ENCODE peak calls at places on chromosomes 12 and 14, in nine cellular contexts. V is CD8-positive, alpha-beta T cell; K is IMR-90; Z is cardiac fibroblast; U is epithelial cell of proximal tubule; P is lung; R is foreskin fibroblast; G is fibroblast of mammary gland; M is hepatocyte. S is an unnamed sample.

GRCh38 chr14:73295198-73295796 is 58.0 kb downstream of the PAPLN start:
- DNase-seq in V (no peak), K (peak; percentile 31), Z (peak; percentile 62), U (no peak), P (no peak), R (peak; percentile 12), G (peak; percentile 53), M (peak; percentile 65), S (peak; percentile 59)

GRCh38 chr12:94731733-94732360 is 81.5 kb upstream of the TMCC3 start:
- DNase-seq in V (no peak), K (no peak), Z (no peak), U (no peak), P (no peak), R (no peak), G (no peak), M (no peak), S (no peak)

GRCh38 chr12:22202847-22203246 is 131.7 kb downstream of the ST8SIA1 start:
- DNase-seq in V (no peak), K (no peak), Z (no peak), U (no peak), P (no peak), R (no peak), G (no peak), M (no peak), S (no peak)

GRCh38 chr14:29717906-29718305 is 209.7 kb downstream of the PRKD1 start:
- DNase-seq in V (no peak), K (peak; percentile 25), Z (no peak), U (no peak), P (no peak), R (peak; percentile 27), G (peak; percentile 32), M (no peak), S (no peak)

GRCh38 chr14:91350813-91351507 is 66.7 kb downstream of the CCDC88C start:
- DNase-seq in V (peak; percentile 65), K (no peak), Z (no peak), U (no peak), P (no peak), R (no peak), G (peak; percentile 4), M (no peak), S (no peak)

GRCh38 chr12:66665416-66665815 is 13.5 kb downstream of the GRIP1 start:
- DNase-seq in V (no peak), K (peak; percentile 1), Z (no peak), U (no peak), P (no peak), R (no peak), G (no peak), M (no peak), S (no peak)

GRCh38 chr12:69120331-69120730 is 119.0 kb upstream of the CPSF6 start:
- DNase-seq in V (no peak), K (no peak), Z (no peak), U (no peak), P (no peak), R (no peak), G (no peak), M (no peak), S (no peak)

GRCh38 chr12:45646851-45647581 is 82.5 kb upstream of the ARID2 start:
- DNase-seq in V (no peak), K (no peak), Z (no peak), U (no peak), P (no peak), R (no peak), G (no peak), M (no peak), S (no peak)

GRCh38 chr14:81537193-81537592 is 3.5 kb upstream of the SEL1L start:
- DNase-seq in V (no peak), K (no peak), Z (no peak), U (no peak), P (no peak), R (no peak), G (no peak), M (no peak), S (no peak)

GRCh38 chr12:51391047-51391837 is at the start of gene GALNT6:
- DNase-seq in V (peak; percentile 80), K (no peak), Z (no peak), U (no peak), P (no peak), R (no peak), G (no peak), M (peak; percentile 82), S (no peak)

GRCh38 chr14:23104070-23104590 is 659 bp downstream of the CIROP start:
- DNase-seq in V (no peak), K (no peak), Z (no peak), U (no peak), P (no peak), R (no peak), G (no peak), M (no peak), S (no peak)

GRCh38 chr14:103361868-103362267 is 23.3 kb upstream of the MARK3 start:
- DNase-seq in V (no peak), K (peak; percentile 99), Z (peak; percentile 92), U (peak; percentile 80), P (no peak), R (peak; percentile 94), G (peak; percentile 98), M (no peak), S (peak; percentile 98)

GRCh38 chr12:81017792-81018191 is 60.1 kb upstream of the ACSS3 start:
- DNase-seq in V (no peak), K (no peak), Z (no peak), U (no peak), P (no peak), R (no peak), G (no peak), M (no peak), S (no peak)

GRCh38 chr12:30582943-30583342 is 112.7 kb downstream of the IPO8 start:
- DNase-seq in V (no peak), K (peak; percentile 2), Z (no peak), U (peak; percentile 45), P (no peak), R (no peak), G (no peak), M (no peak), S (peak; percentile 19)

GRCh38 chr12:108508243-108508642 is 6.8 kb upstream of the FICD start:
- DNase-seq in V (no peak), K (no peak), Z (no peak), U (no peak), P (no peak), R (no peak), G (peak; percentile 28), M (no peak), S (no peak)

DNA sequence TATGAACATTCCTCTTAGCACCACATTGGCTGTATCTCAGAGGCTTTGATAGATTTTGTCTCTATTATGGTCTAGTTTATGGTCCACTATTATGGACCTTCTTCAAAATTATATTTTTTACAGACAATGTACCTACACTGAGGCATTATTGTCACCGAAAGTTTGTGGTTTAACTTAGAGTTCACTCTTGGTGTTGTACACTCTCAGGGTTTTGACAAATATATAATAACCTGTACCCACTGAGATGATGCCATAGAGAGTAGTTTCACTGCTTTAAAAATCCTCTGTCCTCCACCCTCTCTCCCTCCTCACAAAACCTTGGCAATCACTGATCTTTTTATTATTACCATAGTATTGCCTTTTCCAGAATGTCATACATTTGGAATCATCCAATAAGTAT is 528.2 kb downstream of the SLC6A15 start:
- DNase-seq in V (no peak), K (no peak), Z (no peak), U (no peak), P (no peak), R (no peak), G (no peak), M (no peak), S (no peak)
- TF ChIP-seq CTCF in V (no peak), K (no peak), Z (no peak), U (no peak), P (no peak), R (no peak), G (no peak), M (no peak), S (no peak)

DNA sequence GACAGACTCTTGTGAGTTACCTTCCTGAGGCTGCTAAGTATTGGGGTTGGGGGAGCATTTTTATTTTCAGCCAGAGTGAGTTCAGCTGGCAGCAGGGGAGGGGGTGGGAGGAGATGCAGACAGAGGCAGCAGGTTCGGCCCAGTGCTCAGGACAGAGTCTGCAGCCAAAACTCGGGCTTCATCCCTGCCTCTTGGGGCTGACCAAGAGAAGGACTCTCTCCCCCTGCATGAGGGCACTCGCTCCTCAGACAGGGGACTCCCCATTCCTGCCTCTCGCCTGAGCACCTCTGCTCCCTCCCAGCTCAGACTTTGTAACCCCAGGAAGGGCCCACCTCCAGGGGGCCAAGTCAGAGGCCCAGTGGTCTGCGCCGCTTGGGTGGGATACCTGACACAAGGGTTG is 1.1 kb upstream of the AKT1 start:
- DNase-seq in V (no peak), K (no peak), Z (no peak), U (no peak), P (no peak), R (no peak), G (no peak), M (no peak), S (no peak)
- H3K4me3 ChIP-seq in V (no peak overlapping the region), K (no peak overlapping the region), Z (no peak overlapping the region), U (no peak overlapping the region), P (no peak overlapping the region), R (no peak overlapping the region), G (no peak overlapping the region), M (no peak overlapping the region), S (no peak overlapping the region)

GRCh38 chr12:104435765-104436164 is 21.0 kb upstream of the CHST11 start:
- DNase-seq in V (no peak), K (no peak), Z (no peak), U (no peak), P (no peak), R (no peak), G (no peak), M (no peak), S (no peak)

GRCh38 chr12:104443008-104443407 is 13.7 kb upstream of the CHST11 start:
- DNase-seq in V (no peak), K (no peak), Z (no peak), U (no peak), P (no peak), R (no peak), G (no peak), M (no peak), S (no peak)

GRCh38 chr12:104436790-104437189 is 20.0 kb upstream of the CHST11 start:
- DNase-seq in V (no peak), K (no peak), Z (no peak), U (no peak), P (no peak), R (no peak), G (no peak), M (no peak), S (no peak)

GRCh38 chr12:104438134-104438533 is 18.6 kb upstream of the CHST11 start:
- DNase-seq in V (no peak), K (no peak), Z (no peak), U (no peak), P (no peak), R (no peak), G (no peak), M (no peak), S (no peak)

GRCh38 chr12:104439137-104439536 is 17.6 kb upstream of the CHST11 start:
- DNase-seq in V (no peak), K (no peak), Z (no peak), U (no peak), P (no peak), R (no peak), G (no peak), M (no peak), S (no peak)
- TF ChIP-seq CTCF in V (no peak), K (no peak), Z (no peak), U (no peak), P (no peak), R (no peak), G (no peak), M (no peak), S (no peak)

DNA sequence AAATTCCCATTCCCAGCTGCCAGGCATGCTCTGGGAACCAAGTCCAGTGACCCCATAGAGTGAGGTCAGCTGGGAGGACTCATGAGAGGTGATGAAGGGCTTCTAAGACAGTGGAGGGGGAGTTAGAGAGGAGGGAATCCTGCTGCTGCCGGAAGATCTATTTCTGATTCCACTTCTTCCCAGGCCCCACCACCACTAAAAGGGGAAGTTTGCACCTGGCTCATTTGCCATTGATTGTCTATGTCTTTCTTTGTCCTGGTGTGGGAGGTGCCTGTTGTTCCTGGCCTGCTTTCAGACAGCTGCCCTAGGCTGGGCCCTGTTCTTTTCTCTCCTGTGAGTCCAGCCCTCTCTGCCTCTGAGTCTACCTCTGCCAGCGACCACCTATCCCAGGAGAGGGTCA is 3.0 kb upstream of the KRT6A start:
- DNase-seq in V (no peak), K (no peak), Z (peak; percentile 51), U (no peak), P (no peak), R (no peak), G (peak; percentile 59), M (no peak), S (no peak)
- H3K4me3 ChIP-seq in V (no peak overlapping the region), K (no peak overlapping the region), Z (no peak overlapping the region), U (no peak overlapping the region), P (no peak overlapping the region), R (no peak overlapping the region), G (no peak overlapping the region), M (no peak overlapping the region), S (no peak overlapping the region)